ENCODE peak calls at places on chromosomes 6 and 20, in ten cellular contexts. X is AG04450; K is stimulated activated CD4-positive, alpha-beta T cell treated with anti-CD3 and anti-CD28 coated beads, Interleukin-2, amount 100 ng/mL, for 24 hours; N is T-helper 17 cell; Z is brain microvascular endothelial cell; D is T-cell; V is T-helper 2 cell; F is nucleus accumbens; O is osteocyte; M is HTR-8/SVneo. P is an unnamed sample.

GRCh38 chr20:3560578-3560977 is 89.8 kb downstream of the ATRN start:
- DNase-seq in N (no peak), Z (no peak), D (no peak), V (no peak), K (no peak), O (no peak), M (peak; percentile 6), X (no peak), F (no peak), P (no peak)

GRCh38 chr6:43927525-43928210 is 157.7 kb downstream of the VEGFA start:
- DNase-seq in M (no peak), X (no peak), V (no peak), F (no peak), D (peak; percentile 14), N (no peak), K (no peak), O (no peak), Z (no peak), P (no peak)

GRCh38 chr20:63253438-63254236 is 626 bp downstream of the NKAIN4 start:
- DNase-seq in M (no peak), N (no peak), X (no peak), V (no peak), O (no peak), D (no peak), F (no peak), K (no peak), Z (no peak), P (no peak)

GRCh38 chr20:13819885-13820645 is 35.2 kb downstream of the NDUFAF5 start:
- DNase-seq in Z (no peak), F (no peak), D (no peak), K (peak; percentile 24), N (no peak), O (no peak), M (peak; percentile 40), V (no peak), X (no peak), P (no peak)

GRCh38 chr6:136012948-136013347 is 161.4 kb downstream of the PDE7B start:
- DNase-seq in M (no peak), F (no peak), K (no peak), V (no peak), O (no peak), D (no peak), Z (no peak), X (no peak), N (no peak), P (no peak)

GRCh38 chr6:45587229-45588060 is 209.7 kb upstream of the SUPT3H start:
- DNase-seq in M (no peak), N (no peak), V (no peak), K (no peak), Z (no peak), O (no peak), F (no peak), D (no peak), X (no peak), P (no peak)

GRCh38 chr20:22966787-22967464 is 68.2 kb upstream of the SSTR4 start:
- DNase-seq in V (no peak), O (no peak), X (no peak), F (no peak), Z (no peak), M (no peak), K (no peak), D (no peak), N (no peak), P (no peak)

GRCh38 chr20:12053348-12053747 is 135.7 kb downstream of the BTBD3 start:
- DNase-seq in V (no peak), F (no peak), D (no peak), K (no peak), N (no peak), M (peak; percentile 42), Z (peak; percentile 71), X (peak; percentile 24), O (no peak), P (no peak)

GRCh38 chr6:133343220-133343619 is 102.1 kb downstream of the EYA4 start:
- DNase-seq in V (no peak), N (no peak), Z (no peak), O (no peak), F (no peak), M (no peak), D (no peak), X (no peak), K (no peak), P (no peak)

GRCh38 chr20:17228624-17229061 is 1.8 kb downstream of the PCSK2 start:
- DNase-seq in K (no peak), M (no peak), D (no peak), V (no peak), Z (no peak), O (no peak), F (no peak), X (no peak), N (no peak), P (no peak)

GRCh38 chr6:131765081-131765852 is 42.6 kb upstream of the ENPP1 start:
- DNase-seq in F (no peak), V (no peak), K (no peak), Z (peak; percentile 61), D (no peak), X (no peak), N (no peak), O (no peak), M (no peak), P (no peak)

GRCh38 chr6:109867009-109867969 is 110.8 kb upstream of the GPR6 start:
- DNase-seq in X (no peak), F (peak; percentile 32), N (no peak), V (no peak), Z (no peak), O (no peak), D (no peak), K (no peak), M (no peak), P (peak; percentile 38)